ENCODE peak calls at places on chromosome 1, in ten cellular contexts. One of them, this sample, is unnamed.

GRCh38 chr1:202189012-202189790 is 4.4 kb upstream of the LGR6 start:
- DNase-seq in activated naive CD4-positive, alpha-beta T cell treated with anti-CD3 and anti-CD28 coated beads, Interleukin-2, amount 10 ng/mL, durations not matched to agents 7 days and 5 days: peak
- DNase-seq in caudate nucleus: peak
- DNase-seq in glutamatergic neuron: peak
- DNase-seq in iPS-NIHi11: peak
- DNase-seq in PC-3: peak
- DNase-seq in pancreas: peak
- DNase-seq in activated naive CD8-positive, alpha-beta T cell treated with anti-CD3 and anti-CD28 coated beads, Interleukin-2, amount 50 U/mL, for 24 hours: peak
- DNase-seq in NCI-H1092: peak
- DNase-seq in Caco-2: peak
- DNase-seq in this sample: peak

GRCh38 chr1:95467036-95467435 is 233.0 kb downstream of the RWDD3 start:
- DNase-seq in caudate nucleus: no peak
- DNase-seq in NCI-H1092: no peak
- DNase-seq in Caco-2: no peak
- DNase-seq in PC-3: peak
- DNase-seq in glutamatergic neuron: no peak
- DNase-seq in activated naive CD8-positive, alpha-beta T cell treated with anti-CD3 and anti-CD28 coated beads, Interleukin-2, amount 50 U/mL, for 24 hours: no peak
- DNase-seq in iPS-NIHi11: no peak
- DNase-seq in pancreas: no peak
- DNase-seq in activated naive CD4-positive, alpha-beta T cell treated with anti-CD3 and anti-CD28 coated beads, Interleukin-2, amount 10 ng/mL, durations not matched to agents 7 days and 5 days: no peak
- DNase-seq in this sample: peak

GRCh38 chr1:35557611-35558373 is at the start of gene NCDN:
- DNase-seq in Caco-2: peak
- DNase-seq in glutamatergic neuron: peak
- DNase-seq in activated naive CD8-positive, alpha-beta T cell treated with anti-CD3 and anti-CD28 coated beads, Interleukin-2, amount 50 U/mL, for 24 hours: peak
- DNase-seq in PC-3: peak
- DNase-seq in NCI-H1092: peak
- DNase-seq in caudate nucleus: peak
- DNase-seq in activated naive CD4-positive, alpha-beta T cell treated with anti-CD3 and anti-CD28 coated beads, Interleukin-2, amount 10 ng/mL, durations not matched to agents 7 days and 5 days: peak
- DNase-seq in iPS-NIHi11: peak
- DNase-seq in pancreas: peak
- DNase-seq in this sample: peak

GRCh38 chr1:197519741-197520334 is 251.8 kb downstream of the CRB1 start:
- DNase-seq in NCI-H1092: no peak
- DNase-seq in glutamatergic neuron: no peak
- DNase-seq in iPS-NIHi11: peak
- DNase-seq in PC-3: peak
- DNase-seq in activated naive CD4-positive, alpha-beta T cell treated with anti-CD3 and anti-CD28 coated beads, Interleukin-2, amount 10 ng/mL, durations not matched to agents 7 days and 5 days: no peak
- DNase-seq in Caco-2: no peak
- DNase-seq in activated naive CD8-positive, alpha-beta T cell treated with anti-CD3 and anti-CD28 coated beads, Interleukin-2, amount 50 U/mL, for 24 hours: no peak
- DNase-seq in pancreas: no peak
- DNase-seq in caudate nucleus: no peak
- DNase-seq in this sample: peak

GRCh38 chr1:115184260-115184950 is 95.1 kb upstream of the TSPAN2 start:
- DNase-seq in pancreas: no peak
- DNase-seq in activated naive CD8-positive, alpha-beta T cell treated with anti-CD3 and anti-CD28 coated beads, Interleukin-2, amount 50 U/mL, for 24 hours: no peak
- DNase-seq in NCI-H1092: no peak
- DNase-seq in glutamatergic neuron: no peak
- DNase-seq in iPS-NIHi11: no peak
- DNase-seq in Caco-2: no peak
- DNase-seq in caudate nucleus: no peak
- DNase-seq in PC-3: peak
- DNase-seq in activated naive CD4-positive, alpha-beta T cell treated with anti-CD3 and anti-CD28 coated beads, Interleukin-2, amount 10 ng/mL, durations not matched to agents 7 days and 5 days: no peak
- DNase-seq in this sample: no peak

GRCh38 chr1:39063775-39064174 is 37.6 kb downstream of the NDUFS5 start:
- DNase-seq in PC-3: no peak
- DNase-seq in caudate nucleus: no peak
- DNase-seq in activated naive CD4-positive, alpha-beta T cell treated with anti-CD3 and anti-CD28 coated beads, Interleukin-2, amount 10 ng/mL, durations not matched to agents 7 days and 5 days: no peak
- DNase-seq in Caco-2: no peak
- DNase-seq in NCI-H1092: no peak
- DNase-seq in pancreas: no peak
- DNase-seq in glutamatergic neuron: no peak
- DNase-seq in iPS-NIHi11: no peak
- DNase-seq in activated naive CD8-positive, alpha-beta T cell treated with anti-CD3 and anti-CD28 coated beads, Interleukin-2, amount 50 U/mL, for 24 hours: no peak
- DNase-seq in this sample: no peak

GRCh38 chr1:33057095-33057494 is 20.4 kb upstream of the AK2 start:
- DNase-seq in caudate nucleus: no peak
- DNase-seq in glutamatergic neuron: no peak
- DNase-seq in activated naive CD4-positive, alpha-beta T cell treated with anti-CD3 and anti-CD28 coated beads, Interleukin-2, amount 10 ng/mL, durations not matched to agents 7 days and 5 days: no peak
- DNase-seq in iPS-NIHi11: no peak
- DNase-seq in pancreas: no peak
- DNase-seq in Caco-2: no peak
- DNase-seq in activated naive CD8-positive, alpha-beta T cell treated with anti-CD3 and anti-CD28 coated beads, Interleukin-2, amount 50 U/mL, for 24 hours: no peak
- DNase-seq in NCI-H1092: no peak
- DNase-seq in PC-3: no peak
- DNase-seq in this sample: no peak

GRCh38 chr1:9127395-9128160 is 1.3 kb downstream of the GPR157 start:
- DNase-seq in Caco-2: no peak
- DNase-seq in pancreas: no peak
- DNase-seq in PC-3: peak
- DNase-seq in glutamatergic neuron: no peak
- DNase-seq in activated naive CD8-positive, alpha-beta T cell treated with anti-CD3 and anti-CD28 coated beads, Interleukin-2, amount 50 U/mL, for 24 hours: no peak
- DNase-seq in NCI-H1092: no peak
- DNase-seq in activated naive CD4-positive, alpha-beta T cell treated with anti-CD3 and anti-CD28 coated beads, Interleukin-2, amount 10 ng/mL, durations not matched to agents 7 days and 5 days: no peak
- DNase-seq in caudate nucleus: no peak
- DNase-seq in iPS-NIHi11: no peak
- DNase-seq in this sample: no peak

GRCh38 chr1:52544665-52545525 is 8.0 kb downstream of the TUT4 start:
- DNase-seq in caudate nucleus: no peak
- DNase-seq in glutamatergic neuron: no peak
- DNase-seq in activated naive CD8-positive, alpha-beta T cell treated with anti-CD3 and anti-CD28 coated beads, Interleukin-2, amount 50 U/mL, for 24 hours: no peak
- DNase-seq in Caco-2: no peak
- DNase-seq in pancreas: no peak
- DNase-seq in NCI-H1092: no peak
- DNase-seq in PC-3: no peak
- DNase-seq in iPS-NIHi11: no peak
- DNase-seq in activated naive CD4-positive, alpha-beta T cell treated with anti-CD3 and anti-CD28 coated beads, Interleukin-2, amount 10 ng/mL, durations not matched to agents 7 days and 5 days: no peak
- DNase-seq in this sample: no peak